ENCODE peak calls at places on chromosome X, in seven cellular contexts. I is foreskin fibroblast, E is uterus, K is HTR-8/SVneo, Q is Right ventricle myocardium superior, N is AG08395, H is colonic mucosa. B is an unnamed sample.

GRCh38 chrX:140580478-140580877 is 75.6 kb upstream of the SOX3 start:
- DNase-seq in I (no peak), E (no peak), K (no peak), Q (no peak), N (no peak), H (no peak), B (no peak)

GRCh38 chrX:132480581-132481203 is 8.1 kb downstream of the MBNL3 start:
- DNase-seq in I (peak), E (peak), K (no peak), Q (no peak), N (peak), H (peak), B (peak)

GRCh38 chrX:136268051-136269048 is 17.1 kb upstream of the MAP7D3 start:
- DNase-seq in I (no peak), E (peak), K (no peak), Q (no peak), N (peak), H (peak), B (peak)

GRCh38 chrX:291411-291901 is 10.3 kb downstream of the PLCXD1 start:
- DNase-seq in I (no peak), E (no peak), K (no peak), Q (peak), N (no peak), H (peak), B (no peak)

GRCh38 chrX:8845060-8845459 is 43.9 kb upstream of the FAM9A start:
- DNase-seq in I (peak), E (no peak), K (peak), Q (no peak), N (peak), H (no peak), B (no peak)

GRCh38 chrX:40573763-40574162 is 7.0 kb upstream of the ATP6AP2 start:
- DNase-seq in I (no peak), E (no peak), K (no peak), Q (no peak), N (no peak), H (no peak), B (peak)

GRCh38 chrX:48924270-48924669 is 5.4 kb upstream of the PIM2 start:
- DNase-seq in I (no peak), E (no peak), K (no peak), Q (no peak), N (no peak), H (no peak), B (no peak)

GRCh38 chrX:152989292-152989658 is 4.6 kb downstream of the PNMA5 start:
- DNase-seq in I (peak), E (no peak), K (no peak), Q (no peak), N (no peak), H (no peak), B (peak)

GRCh38 chrX:132093239-132093860 is 34.5 kb downstream of the FRMD7 start:
- DNase-seq in I (no peak), E (no peak), K (no peak), Q (no peak), N (no peak), H (no peak), B (no peak)

GRCh38 chrX:153688900-153689590 is 1.3 kb downstream of the SLC6A8 start:
- DNase-seq in I (peak), E (no peak), K (no peak), Q (peak), N (peak), H (no peak), B (no peak)

GRCh38 chrX:151702021-151702714 is 6.9 kb downstream of the PRRG3 start:
- DNase-seq in I (no peak), E (no peak), K (no peak), Q (no peak), N (no peak), H (no peak), B (no peak)

GRCh38 chrX:23756165-23756564 is 13.1 kb upstream of the ACOT9 start:
- DNase-seq in I (no peak), E (peak), K (peak), Q (peak), N (peak), H (peak), B (peak)

GRCh38 chrX:78725257-78725656 is 22.3 kb upstream of the LPAR4 start:
- DNase-seq in I (no peak), E (no peak), K (no peak), Q (no peak), N (no peak), H (no peak), B (no peak)

GRCh38 chrX:10030570-10030969 is 63.4 kb downstream of the CLDN34 start:
- DNase-seq in I (no peak), E (no peak), K (no peak), Q (no peak), N (no peak), H (no peak), B (no peak)

GRCh38 chrX:1487401-1487800 is 34.7 kb upstream of the ASMTL start:
- DNase-seq in I (no peak), E (no peak), K (no peak), Q (no peak), N (no peak), H (no peak), B (no peak)

GRCh38 chrX:80022363-80023031 is 7.9 kb downstream of the TBX22 start:
- DNase-seq in I (no peak), E (no peak), K (no peak), Q (no peak), N (no peak), H (no peak), B (no peak)

GRCh38 chrX:9171841-9172240 is 137.9 kb upstream of the FAM9B start:
- DNase-seq in I (peak), E (no peak), K (no peak), Q (no peak), N (peak), H (no peak), B (peak)

GRCh38 chrX:149527705-149528104 is 13.1 kb upstream of the EOLA1 start:
- DNase-seq in I (peak), E (no peak), K (no peak), Q (no peak), N (peak), H (no peak), B (peak)

GRCh38 chrX:21374994-21375794 is 976 bp downstream of the CNKSR2 start:
- DNase-seq in I (no peak), E (no peak), K (no peak), Q (no peak), N (no peak), H (no peak), B (no peak)

GRCh38 chrX:13607996-13608365 is 38.6 kb downstream of the EGFL6 start:
- DNase-seq in I (no peak), E (no peak), K (no peak), Q (no peak), N (no peak), H (no peak), B (no peak)

GRCh38 chrX:3712870-3713224 is 602 bp downstream of the PRKX start:
- DNase-seq in I (no peak), E (no peak), K (no peak), Q (no peak), N (no peak), H (peak), B (no peak)

GRCh38 chrX:107154787-107155620 is 36.4 kb upstream of the RBM41 start:
- DNase-seq in I (peak), E (no peak), K (peak), Q (no peak), N (no peak), H (no peak), B (peak)

GRCh38 chrX:15567267-15567666 is 33.5 kb downstream of the ACE2 start:
- DNase-seq in I (no peak), E (no peak), K (no peak), Q (no peak), N (no peak), H (no peak), B (no peak)

GRCh38 chrX:80812176-80812575 is 2.5 kb upstream of the BRWD3 start:
- DNase-seq in I (peak), E (no peak), K (no peak), Q (peak), N (peak), H (peak), B (peak)

GRCh38 chrX:1027133-1027532 is 185.3 kb downstream of the CRLF2 start:
- DNase-seq in I (no peak), E (no peak), K (no peak), Q (no peak), N (no peak), H (no peak), B (no peak)

GRCh38 chrX:82973641-82974040 is 534.4 kb upstream of the POU3F4 start:
- DNase-seq in I (no peak), E (no peak), K (no peak), Q (no peak), N (no peak), H (no peak), B (no peak)

B was measured in amniotic epithelial cell.